ENCODE peak calls at places on chromosomes 4 and X, in six cellular contexts. L is psoas muscle, X is ascending aorta, E is right lobe of liver, W is hepatocyte, J is heart left ventricle. B is an unnamed sample.

GRCh38 chr4:138028923-138029322 is 213.2 kb downstream of the SLC7A11 start:
- DNase-seq in J (no peak), W (no peak), X (no peak), L (no peak), E (no peak), B (no peak)

GRCh38 chr4:54879576-54879975 is 221.8 kb downstream of the KIT start:
- DNase-seq in J (no peak), L (no peak), E (no peak), X (no peak), W (peak; percentile 26), B (no peak)

GRCh38 chr4:80071643-80072606 is 1.1 kb downstream of the ANTXR2 start:
- DNase-seq in X (no peak), W (peak; percentile 49), J (peak; percentile 53), E (peak; percentile 80), L (peak; percentile 46), B (no peak)

GRCh38 chr4:168516841-168517240 is 20.0 kb downstream of the PALLD start:
- DNase-seq in E (no peak), J (peak; percentile 66), X (no peak), L (no peak), W (no peak), B (no peak)

GRCh38 chr4:71186566-71187398 is 152.0 kb upstream of the SLC4A4 start:
- DNase-seq in L (peak; percentile 47), W (peak; percentile 78), J (peak; percentile 72), X (no peak), E (peak; percentile 85), B (no peak)

GRCh38 chr4:107740950-107741701 is 21.1 kb upstream of the PAPSS1 start:
- DNase-seq in J (peak; percentile 37), L (peak; percentile 49), X (no peak), W (peak; percentile 77), E (no peak), B (no peak)

GRCh38 chrX:11209798-11210197 is 83.4 kb upstream of the AMELX start:
- DNase-seq in X (no peak), J (no peak), E (no peak), L (no peak), W (no peak), B (no peak)

GRCh38 chr4:113260671-113261070 is 211.2 kb downstream of the ANK2 start:
- DNase-seq in W (no peak), J (no peak), E (no peak), X (no peak), L (no peak), B (no peak)

GRCh38 chr4:6616087-6616995 is 24.1 kb upstream of the MRFAP1 start:
- DNase-seq in E (no peak), L (no peak), W (no peak), J (no peak), X (no peak), B (no peak)

GRCh38 chr4:33709247-33709646 is 2535.1 kb downstream of the ARAP2 start:
- DNase-seq in E (no peak), L (no peak), J (no peak), X (no peak), W (no peak), B (no peak)

GRCh38 chr4:163111588-163111987 is 55.1 kb downstream of the NAF1 start:
- DNase-seq in W (peak; percentile 27), X (no peak), J (no peak), L (no peak), E (no peak), B (no peak)

GRCh38 chrX:39690541-39691415 is 407.0 kb downstream of the BCOR start:
- DNase-seq in L (no peak), E (no peak), J (no peak), W (no peak), X (no peak), B (no peak)

GRCh38 chr4:95193391-95194224 is 355.2 kb downstream of the UNC5C start:
- DNase-seq in W (no peak), E (no peak), X (no peak), L (no peak), J (no peak), B (no peak)

GRCh38 chr4:41661447-41662076 is 87.0 kb downstream of the PHOX2B start:
- DNase-seq in W (peak; percentile 73), E (no peak), L (peak; percentile 50), J (peak; percentile 50), X (no peak), B (no peak)

GRCh38 chr4:123892997-123893745 is 496.6 kb downstream of the SPRY1 start:
- DNase-seq in E (no peak), X (no peak), J (no peak), L (no peak), W (no peak), B (no peak)

GRCh38 chrX:42714981-42715688 is 62.8 kb downstream of the PPP1R2C start:
- DNase-seq in W (peak; percentile 76), E (peak; percentile 64), J (no peak), L (peak; percentile 26), X (no peak), B (no peak)

GRCh38 chrX:46218373-46218772 is 326.8 kb downstream of the ZNF674 start:
- DNase-seq in W (no peak), E (no peak), L (no peak), X (no peak), J (no peak), B (no peak)

GRCh38 chr4:155807021-155807420 is 48.2 kb downstream of the GUCY1B1 start:
- DNase-seq in X (no peak), L (no peak), J (no peak), E (no peak), W (no peak), B (no peak)

GRCh38 chr4:176988226-176988625 is 195.5 kb upstream of the VEGFC start:
- DNase-seq in E (no peak), W (peak; percentile 55), X (no peak), L (no peak), J (no peak), B (no peak)

GRCh38 chr4:67727124-67727850 is 26.3 kb upstream of the UBA6 start:
- DNase-seq in X (no peak), J (no peak), E (no peak), L (no peak), W (no peak), B (no peak)

GRCh38 chrX:42093756-42094155 is 170.4 kb upstream of the CASK start:
- DNase-seq in E (no peak), X (no peak), L (no peak), W (peak; percentile 10), J (no peak), B (no peak)

GRCh38 chrX:49958727-49959126 is 36.3 kb downstream of the CLCN5 start:
- DNase-seq in W (no peak), E (no peak), L (no peak), X (no peak), J (no peak), B (no peak)

DNA sequence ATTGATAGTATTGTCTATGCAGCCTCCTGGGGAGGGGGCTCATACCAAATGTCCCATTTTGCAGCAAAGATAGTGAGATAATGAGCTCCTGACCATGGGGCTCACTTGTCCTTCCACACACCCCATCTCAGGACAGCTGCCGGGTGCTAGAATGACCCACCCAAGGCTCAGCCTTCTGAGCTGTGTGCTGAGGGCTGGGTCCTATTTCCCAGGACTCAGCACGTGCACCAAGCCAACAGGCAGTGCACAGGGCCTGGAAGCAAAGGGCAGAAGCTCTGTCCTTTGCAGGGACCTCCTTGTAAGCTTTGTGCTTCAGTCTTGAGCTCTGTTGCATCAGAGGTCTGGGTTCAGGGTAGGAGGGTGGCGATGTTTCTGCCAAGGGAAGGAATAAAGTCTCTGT is 11.2 kb upstream of the ABLIM2 start:
- DNase-seq in X (no peak), J (no peak), W (no peak), L (no peak), E (no peak), B (no peak)
- H3K27me3 ChIP-seq in X (no peaks in the 10 kb centered on the region), J (no peaks in the 10 kb centered on the region), W (no peaks in the 10 kb centered on the region), L (no peaks in the 10 kb centered on the region), E (no peaks in the 10 kb centered on the region), B (no peaks in the 10 kb centered on the region)

GRCh38 chr4:186132577-186133277 is 28.2 kb downstream of the FAM149A start:
- DNase-seq in W (peak; percentile 63), L (no peak), E (no peak), X (no peak), J (no peak), B (no peak)
- H3K4me1 ChIP-seq in W (peaks cover 4% of the 10 kb centered on the region), L (no peaks in the 10 kb centered on the region), E (no peaks in the 10 kb centered on the region), X (no peaks in the 10 kb centered on the region), J (no peaks in the 10 kb centered on the region), B (no peaks in the 10 kb centered on the region)

DNA sequence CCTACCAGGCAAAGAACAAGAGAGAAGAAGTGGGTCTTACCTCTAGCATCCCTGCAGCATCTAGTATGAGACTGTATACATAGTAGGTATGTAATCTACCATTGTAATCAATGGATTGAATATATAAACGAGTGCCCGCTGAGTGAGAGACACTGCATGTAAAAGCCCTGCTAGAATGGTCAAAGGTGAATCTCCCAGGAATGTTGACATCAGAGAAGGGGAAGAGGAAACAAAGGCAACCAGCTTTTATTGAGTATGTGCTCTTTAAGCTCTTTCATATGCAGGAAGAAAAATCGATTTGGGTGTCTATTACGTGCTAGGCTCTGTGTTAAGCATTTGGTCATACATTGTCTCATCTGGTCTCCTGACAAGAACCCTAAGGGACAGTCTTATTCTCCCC is 91.9 kb upstream of the KLHL13 start:
- DNase-seq in L (no peak), X (no peak), W (no peak), E (no peak), J (no peak), B (no peak)
- H3K27me3 ChIP-seq in L (no peaks in the 10 kb centered on the region), X (no peaks in the 10 kb centered on the region), W (no peaks in the 10 kb centered on the region), E (no peaks in the 10 kb centered on the region), J (no peaks in the 10 kb centered on the region), B (no peaks in the 10 kb centered on the region)

DNA sequence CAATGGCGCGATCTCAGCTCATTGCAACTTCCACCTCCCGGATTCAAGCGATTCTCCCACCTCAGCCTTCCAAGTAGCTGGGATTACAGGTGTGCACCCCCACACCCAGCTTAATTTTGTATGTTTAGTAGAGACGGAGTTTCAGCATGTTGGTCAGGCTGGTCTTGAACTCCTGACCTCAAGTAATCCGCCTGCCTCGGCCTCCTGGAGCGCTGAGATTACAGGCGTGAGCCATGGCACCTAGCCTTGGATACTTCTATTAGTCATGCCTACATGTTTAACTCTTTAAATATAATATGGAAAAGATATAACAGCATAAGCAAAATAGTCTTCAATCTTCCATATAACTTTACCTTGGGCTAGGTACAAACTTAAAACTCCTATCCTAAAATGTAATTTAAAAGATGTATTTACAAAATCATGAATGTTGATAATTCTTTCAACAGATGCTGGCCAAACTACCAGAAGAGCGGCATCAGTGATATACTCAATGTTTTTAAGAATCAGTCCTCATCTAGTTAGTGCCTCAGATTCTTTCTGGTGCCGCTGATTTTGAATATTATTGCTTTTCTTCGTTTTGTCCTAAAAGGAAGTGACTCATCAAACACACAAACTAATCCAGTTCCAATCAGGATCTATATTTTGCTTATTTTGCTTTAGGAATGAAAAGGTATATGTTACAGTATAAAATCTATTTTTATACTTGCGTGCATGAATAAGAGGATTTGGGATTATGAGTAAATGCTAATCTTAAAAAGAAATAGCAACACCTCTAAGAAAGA is 23.7 kb downstream of the FAM241A start:
- DNase-seq in L (no peak), E (no peak), X (no peak), W (no peak), J (no peak), B (no peak)
- H3K4me1 ChIP-seq in L (peaks cover 19% of the 10 kb centered on the region), E (no peaks in the 10 kb centered on the region), X (no peaks in the 10 kb centered on the region), W (no peaks in the 10 kb centered on the region), J (no peaks in the 10 kb centered on the region), B (no peaks in the 10 kb centered on the region)

GRCh38 chr4:62087706-62088105 is 887.6 kb downstream of the ADGRL3 start:
- DNase-seq in J (no peak), L (no peak), E (no peak), X (no peak), W (no peak), B (no peak)
- H3K27me3 ChIP-seq in J (no peaks in the 10 kb centered on the region), L (no peaks in the 10 kb centered on the region), E (no peaks in the 10 kb centered on the region), X (no peaks in the 10 kb centered on the region), W (no peaks in the 10 kb centered on the region), B (no peaks in the 10 kb centered on the region)

GRCh38 chrX:107167163-107167921 is 38.9 kb downstream of the NUP62CL start:
- DNase-seq in X (no peak), L (no peak), J (no peak), E (no peak), W (no peak), B (no peak)
- H3K4me1 ChIP-seq in X (no peaks in the 10 kb centered on the region), L (no peaks in the 10 kb centered on the region), J (no peaks in the 10 kb centered on the region), E (no peaks in the 10 kb centered on the region), W (no peaks in the 10 kb centered on the region), B (no peaks in the 10 kb centered on the region)

GRCh38 chrX:118964252-118964651 is 10.2 kb upstream of the LONRF3 start:
- DNase-seq in J (no peak), X (no peak), E (no peak), L (no peak), W (no peak), B (no peak)
- H3K27me3 ChIP-seq in J (no peaks in the 10 kb centered on the region), X (no peaks in the 10 kb centered on the region), E (no peaks in the 10 kb centered on the region), L (no peaks in the 10 kb centered on the region), W (no peaks in the 10 kb centered on the region), B (no peaks in the 10 kb centered on the region)